ENCODE peak calls at places on chromosomes 2 and 18, in six cellular contexts. One of them, this sample, is unnamed.

GRCh38 chr18:23693849-23694248 is 4.6 kb downstream of the LAMA3 start:
- DNase-seq in neuronal stem cell: no peak
- DNase-seq in H9: no peak
- DNase-seq in IMR-90: no peak
- DNase-seq in H1: no peak
- DNase-seq in trophoblast cell: no peak
- DNase-seq in this sample: no peak

GRCh38 chr2:77025714-77026113 is 496.5 kb downstream of the LRRTM4 start:
- DNase-seq in neuronal stem cell: no peak
- DNase-seq in H9: no peak
- DNase-seq in IMR-90: no peak
- DNase-seq in H1: no peak
- DNase-seq in trophoblast cell: no peak
- DNase-seq in this sample: no peak

GRCh38 chr2:44120428-44120827 is 48.2 kb upstream of the PPM1B start:
- DNase-seq in neuronal stem cell: no peak
- DNase-seq in H9: no peak
- DNase-seq in IMR-90: peak
- DNase-seq in H1: no peak
- DNase-seq in trophoblast cell: no peak
- DNase-seq in this sample: peak

GRCh38 chr18:35406666-35407065 is 29.5 kb upstream of the ZNF396 start:
- DNase-seq in neuronal stem cell: no peak
- DNase-seq in H9: no peak
- DNase-seq in IMR-90: no peak
- DNase-seq in H1: no peak
- DNase-seq in trophoblast cell: peak
- DNase-seq in this sample: no peak

GRCh38 chr2:30865218-30865617 is 58.0 kb upstream of the CAPN13 start:
- DNase-seq in neuronal stem cell: no peak
- DNase-seq in H9: no peak
- DNase-seq in IMR-90: no peak
- DNase-seq in H1: no peak
- DNase-seq in trophoblast cell: no peak
- DNase-seq in this sample: no peak

GRCh38 chr18:657311-657997 is at the start of gene TYMS:
- DNase-seq in neuronal stem cell: peak
- DNase-seq in H9: peak
- DNase-seq in IMR-90: peak
- DNase-seq in H1: peak
- DNase-seq in trophoblast cell: peak
- DNase-seq in this sample: peak

GRCh38 chr18:60022671-60023276 is 123.0 kb downstream of the PMAIP1 start:
- DNase-seq in neuronal stem cell: no peak
- DNase-seq in H9: no peak
- DNase-seq in IMR-90: peak
- DNase-seq in H1: no peak
- DNase-seq in trophoblast cell: no peak
- DNase-seq in this sample: peak

GRCh38 chr2:233413529-233414272 is 59.4 kb downstream of the DGKD start:
- DNase-seq in neuronal stem cell: no peak
- DNase-seq in H9: no peak
- DNase-seq in IMR-90: peak
- DNase-seq in H1: peak
- DNase-seq in trophoblast cell: no peak
- DNase-seq in this sample: peak

GRCh38 chr2:235851841-235852527 is 316.2 kb downstream of the GBX2 start:
- DNase-seq in neuronal stem cell: peak
- DNase-seq in H9: no peak
- DNase-seq in IMR-90: no peak
- DNase-seq in H1: no peak
- DNase-seq in trophoblast cell: no peak
- DNase-seq in this sample: no peak

GRCh38 chr2:7584017-7584416 is 666.8 kb downstream of the RNF144A start:
- DNase-seq in neuronal stem cell: no peak
- DNase-seq in H9: no peak
- DNase-seq in IMR-90: no peak
- DNase-seq in H1: no peak
- DNase-seq in trophoblast cell: no peak
- DNase-seq in this sample: no peak
- H4K91ac ChIP-seq in neuronal stem cell: no peak
- H4K91ac ChIP-seq in H9: no peak
- H4K91ac ChIP-seq in IMR-90: no peak
- H4K91ac ChIP-seq in H1: no peak
- H4K91ac ChIP-seq in trophoblast cell: no peak
- H4K91ac ChIP-seq in this sample: no peak

GRCh38 chr2:240292622-240293021 is 142.8 kb upstream of the GPC1 start:
- DNase-seq in neuronal stem cell: no peak
- DNase-seq in H9: no peak
- DNase-seq in IMR-90: no peak
- DNase-seq in H1: no peak
- DNase-seq in trophoblast cell: no peak
- DNase-seq in this sample: no peak
- H4K91ac ChIP-seq in neuronal stem cell: no peak
- H4K91ac ChIP-seq in H9: no peak
- H4K91ac ChIP-seq in IMR-90: no peak
- H4K91ac ChIP-seq in H1: no peak
- H4K91ac ChIP-seq in trophoblast cell: no peak
- H4K91ac ChIP-seq in this sample: no peak

GRCh38 chr2:20351555-20352229 is 1.0 kb upstream of the PUM2 start:
- DNase-seq in neuronal stem cell: no peak
- DNase-seq in H9: no peak
- DNase-seq in IMR-90: no peak
- DNase-seq in H1: no peak
- DNase-seq in trophoblast cell: no peak
- DNase-seq in this sample: no peak

GRCh38 chr2:20350753-20351554 is at the start of gene PUM2:
- DNase-seq in neuronal stem cell: peak
- DNase-seq in H9: peak
- DNase-seq in IMR-90: peak
- DNase-seq in H1: peak
- DNase-seq in trophoblast cell: peak
- DNase-seq in this sample: peak

GRCh38 chr2:20353597-20353996 is 3.0 kb upstream of the PUM2 start:
- DNase-seq in neuronal stem cell: no peak
- DNase-seq in H9: no peak
- DNase-seq in IMR-90: no peak
- DNase-seq in H1: no peak
- DNase-seq in trophoblast cell: no peak
- DNase-seq in this sample: no peak

GRCh38 chr2:20350105-20350712 is 435 bp downstream of the PUM2 start:
- DNase-seq in neuronal stem cell: peak
- DNase-seq in H9: peak
- DNase-seq in IMR-90: no peak
- DNase-seq in H1: peak
- DNase-seq in trophoblast cell: no peak
- DNase-seq in this sample: no peak

DNA sequence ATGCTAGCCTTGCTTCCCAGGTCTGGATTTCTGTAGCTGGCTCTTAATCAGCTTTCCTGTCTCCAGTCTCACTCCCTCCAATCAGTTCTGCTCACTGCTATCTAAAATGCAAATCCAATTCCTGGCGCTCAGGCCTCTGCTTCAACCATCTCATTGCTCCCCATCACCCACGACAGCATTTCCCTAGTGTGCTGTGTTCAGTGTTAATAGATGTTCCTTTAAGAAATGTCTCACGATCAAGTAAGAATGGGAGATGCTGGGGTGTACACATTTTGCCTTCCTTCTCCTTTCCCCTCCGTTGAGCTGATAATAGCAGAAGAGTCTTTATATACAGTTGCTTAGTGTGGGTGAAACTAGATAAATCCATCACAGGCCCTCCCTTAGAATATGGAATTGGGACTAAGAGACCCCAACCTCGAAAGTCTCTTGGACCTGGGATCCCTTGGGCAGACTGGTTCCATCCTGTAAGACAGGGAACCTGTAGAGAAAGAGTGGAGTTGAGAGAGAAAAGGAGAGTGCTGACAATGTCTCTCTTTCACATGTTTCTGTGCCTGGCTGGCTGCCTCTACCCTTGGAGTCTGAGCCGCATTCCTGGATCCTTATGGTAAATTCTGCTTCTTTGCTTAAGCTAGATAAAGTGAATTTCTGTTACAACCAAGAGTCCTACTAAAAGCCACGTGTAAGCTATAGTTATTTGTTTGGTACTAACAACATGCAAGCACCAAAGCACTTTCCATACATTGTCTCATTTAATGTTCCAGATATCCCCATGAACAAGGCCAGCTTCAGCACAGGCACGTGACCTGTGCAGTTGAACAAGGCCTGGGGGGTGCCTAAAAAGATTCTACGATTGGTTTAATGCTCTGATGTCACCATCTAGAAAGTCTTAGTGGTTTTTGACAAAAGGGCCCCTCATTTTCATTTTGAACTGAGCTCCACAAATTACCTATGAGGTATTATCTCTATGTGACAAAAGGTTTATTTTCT is 1.9 kb upstream of the PUM2 start:
- DNase-seq in neuronal stem cell: no peak
- DNase-seq in H9: no peak
- DNase-seq in IMR-90: no peak
- DNase-seq in H1: no peak
- DNase-seq in trophoblast cell: no peak
- DNase-seq in this sample: no peak
- H4K91ac ChIP-seq in neuronal stem cell: no peak
- H4K91ac ChIP-seq in H9: no peak
- H4K91ac ChIP-seq in IMR-90: no peak
- H4K91ac ChIP-seq in H1: no peak
- H4K91ac ChIP-seq in trophoblast cell: peak
- H4K91ac ChIP-seq in this sample: no peak

GRCh38 chr2:59922450-59922849 is 631.0 kb downstream of the BCL11A start:
- DNase-seq in neuronal stem cell: no peak
- DNase-seq in H9: no peak
- DNase-seq in IMR-90: no peak
- DNase-seq in H1: no peak
- DNase-seq in trophoblast cell: no peak
- DNase-seq in this sample: no peak
- H4K91ac ChIP-seq in neuronal stem cell: no peak
- H4K91ac ChIP-seq in H9: no peak
- H4K91ac ChIP-seq in IMR-90: no peak
- H4K91ac ChIP-seq in H1: no peak
- H4K91ac ChIP-seq in trophoblast cell: no peak
- H4K91ac ChIP-seq in this sample: no peak

This sample was measured in mesenchymal stem cell.